ENCODE peak calls at places on chromosomes 7 and 10, in nine cellular contexts. D is EL; E is NCI-H446; T is activated T-cell treated with anti-CD3 and anti-CD28 coated beads, Interleukin-2, amount 50 U/mL, for 72 hours; F is Kasumi-1; R is GM06990; A is AG09319; P is D341Med; M is stomach. U is an unnamed sample.

GRCh38 chr7:146736446-146737190 is 620.0 kb downstream of the CNTNAP2 start:
- DNase-seq in D (no peak), E (no peak), T (no peak), F (peak; percentile 28), R (no peak), A (no peak), P (no peak), M (no peak), U (no peak)

GRCh38 chr7:1767524-1767923 is 97.4 kb downstream of the ELFN1 start:
- DNase-seq in D (no peak), E (no peak), T (no peak), F (no peak), R (no peak), A (no peak), P (peak; percentile 74), M (no peak), U (no peak)

GRCh38 chr7:101210143-101210542 is 7.2 kb downstream of the PLOD3 start:
- DNase-seq in D (no peak), E (no peak), T (no peak), F (no peak), R (no peak), A (no peak), P (no peak), M (no peak), U (no peak)

GRCh38 chr10:71351628-71352319 is 32.7 kb downstream of the SLC29A3 start:
- DNase-seq in D (no peak), E (no peak), T (no peak), F (no peak), R (no peak), A (no peak), P (no peak), M (peak; percentile 79), U (no peak)

GRCh38 chr10:46284286-46285229 is 2.2 kb upstream of the ANTXRL start:
- DNase-seq in D (peak; percentile 79), E (no peak), T (peak; percentile 91), F (peak; percentile 69), R (peak; percentile 78), A (peak; percentile 27), P (peak; percentile 91), M (peak; percentile 90), U (peak; percentile 81)

GRCh38 chr10:87605656-87606308 is 53.9 kb upstream of the PAPSS2 start:
- DNase-seq in D (no peak), E (no peak), T (no peak), F (no peak), R (no peak), A (no peak), P (no peak), M (no peak), U (no peak)

GRCh38 chr7:42128703-42129102 is 108.3 kb downstream of the GLI3 start:
- DNase-seq in D (peak; percentile 9), E (no peak), T (no peak), F (no peak), R (no peak), A (no peak), P (no peak), M (no peak), U (no peak)

GRCh38 chr7:92177362-92177761 is 1.6 kb downstream of the LRRD1 start:
- DNase-seq in D (peak; percentile 41), E (no peak), T (no peak), F (no peak), R (no peak), A (no peak), P (no peak), M (no peak), U (no peak)

GRCh38 chr7:123727071-123727837 is 21.5 kb downstream of the WASL start:
- DNase-seq in D (peak; percentile 91), E (no peak), T (no peak), F (no peak), R (no peak), A (peak; percentile 70), P (no peak), M (no peak), U (no peak)

GRCh38 chr7:22724861-22725260 is 2.1 kb upstream of the IL6 start:
- DNase-seq in D (no peak), E (no peak), T (no peak), F (no peak), R (no peak), A (no peak), P (no peak), M (no peak), U (no peak)

GRCh38 chr7:48299580-48300169 is 128.4 kb downstream of the ABCA13 start:
- DNase-seq in D (peak; percentile 70), E (peak; percentile 46), T (peak; percentile 66), F (peak; percentile 91), R (no peak), A (peak; percentile 36), P (peak; percentile 64), M (no peak), U (peak; percentile 2)

GRCh38 chr10:58796242-58796641 is 283.6 kb downstream of the BICC1 start:
- DNase-seq in D (no peak), E (no peak), T (no peak), F (no peak), R (no peak), A (no peak), P (peak; percentile 52), M (no peak), U (no peak)

GRCh38 chr7:101880536-101881443 is 63.4 kb downstream of the CUX1 start:
- DNase-seq in D (peak; percentile 31), E (no peak), T (no peak), F (no peak), R (no peak), A (no peak), P (no peak), M (peak; percentile 37), U (no peak)

GRCh38 chr7:45183711-45184210 is 26.2 kb downstream of the RAMP3 start:
- DNase-seq in D (no peak), E (no peak), T (no peak), F (no peak), R (no peak), A (no peak), P (peak; percentile 10), M (no peak), U (no peak)

GRCh38 chr7:55964261-55964801 is at the start of gene NIPSNAP2:
- DNase-seq in D (peak; percentile 64), E (no peak), T (peak; percentile 87), F (peak; percentile 70), R (peak; percentile 78), A (no peak), P (peak; percentile 97), M (peak; percentile 64), U (peak; percentile 89)

GRCh38 chr10:91683976-91684375 is 51.1 kb upstream of the PPP1R3C start:
- DNase-seq in D (peak; percentile 92), E (no peak), T (no peak), F (no peak), R (no peak), A (no peak), P (no peak), M (no peak), U (no peak)

U was measured in NCI-H510A treated with DMSO at 0.1 percent for 48 hours.